ENCODE peak calls at places on chromosomes 5 and 9, in four cellular contexts. J is colonic mucosa, G is heart right ventricle, U is psoas muscle. R is an unnamed sample.
A peak's percentile ranks its signal among the peaks of the same experiment; 100 is the strongest.

GRCh38 chr5:134145779-134146581 is 30.8 kb downstream of the SKP1 start:
- DNase-seq in G (peak; percentile 73), J (peak; percentile 84), U (peak; percentile 90), R (no peak)

GRCh38 chr9:33867747-33868429 is 50.9 kb downstream of the UBE2R2 start:
- DNase-seq in U (peak; percentile 76), J (peak; percentile 35), G (peak; percentile 51), R (peak; percentile 71)

GRCh38 chr5:93325946-93326345 is 255.1 kb downstream of the NR2F1-AS1 start:
- DNase-seq in G (no peak), U (no peak), J (no peak), R (no peak)

GRCh38 chr5:148808864-148809642 is 17.4 kb upstream of the ADRB2 start:
- DNase-seq in G (no peak), U (peak; percentile 45), J (no peak), R (no peak)

GRCh38 chr5:150111121-150111520 is 24.8 kb upstream of the CSF1R start:
- DNase-seq in J (no peak), U (no peak), G (no peak), R (no peak)

GRCh38 chr5:75054110-75054930 is 2.0 kb upstream of the GCNT4 start:
- DNase-seq in J (peak; percentile 36), U (peak; percentile 62), G (peak; percentile 13), R (no peak)

GRCh38 chr5:59036274-59036961 is 453.5 kb downstream of the RAB3C start:
- DNase-seq in U (peak; percentile 52), J (peak; percentile 36), G (no peak), R (peak; percentile 69)

GRCh38 chr5:173053041-173053440 is 3.1 kb upstream of the CREBRF start:
- DNase-seq in J (no peak), G (no peak), U (no peak), R (no peak)

GRCh38 chr9:29514862-29515261 is 1941.6 kb upstream of the C9orf72 start:
- DNase-seq in J (no peak), G (no peak), U (no peak), R (no peak)

GRCh38 chr5:45437746-45438145 is 258.4 kb downstream of the HCN1 start:
- DNase-seq in J (no peak), G (no peak), U (no peak), R (no peak)

GRCh38 chr9:33510264-33511183 is 13.5 kb upstream of the ANKRD18B start:
- DNase-seq in J (peak; percentile 45), U (peak; percentile 77), G (peak; percentile 72), R (no peak)

GRCh38 chr9:86285247-86285646 is 2.9 kb upstream of the ISCA1 start:
- DNase-seq in J (no peak), U (no peak), G (no peak), R (no peak)

GRCh38 chr9:135992486-135993408 is 31.6 kb upstream of the UBAC1 start:
- DNase-seq in U (peak; percentile 90), G (peak; percentile 85), J (peak; percentile 77), R (no peak)

GRCh38 chr9:83065233-83065632 is 2.3 kb upstream of the RASEF start:
- DNase-seq in J (no peak), G (no peak), U (no peak), R (no peak)

GRCh38 chr9:136364942-136365774 is 1.6 kb upstream of the DNLZ start:
- DNase-seq in U (no peak), G (no peak), J (no peak), R (no peak)

GRCh38 chr5:148482697-148483462 is 99.1 kb downstream of the FBXO38 start:
- DNase-seq in U (peak; percentile 61), J (peak; percentile 34), G (peak; percentile 36), R (no peak)

GRCh38 chr5:181098642-181099452 is 32.1 kb downstream of the OR2V1 start:
- DNase-seq in G (no peak), J (no peak), U (no peak), R (no peak)

GRCh38 chr5:172417983-172418630 is 36.2 kb downstream of the SH3PXD2B start:
- DNase-seq in J (peak; percentile 76), U (peak; percentile 93), G (peak; percentile 84), R (peak; percentile 79)

GRCh38 chr5:120017523-120017922 is 388.2 kb downstream of the FAM170A start:
- DNase-seq in U (no peak), G (no peak), J (no peak), R (no peak)

GRCh38 chr9:94802795-94803194 is 76.3 kb downstream of the AOPEP start:
- DNase-seq in U (no peak), G (no peak), J (no peak), R (no peak)

GRCh38 chr5:126481243-126481642 is 58.0 kb downstream of the GRAMD2B start:
- DNase-seq in G (no peak), J (no peak), U (no peak), R (no peak)

GRCh38 chr5:42944989-42945388 is 95.1 kb downstream of the ANXA2R start:
- DNase-seq in J (no peak), G (no peak), U (no peak), R (no peak)

GRCh38 chr5:163916376-163916775 is 411.0 kb downstream of the MAT2B start:
- DNase-seq in J (peak; percentile 18), G (no peak), U (no peak), R (no peak)

GRCh38 chr9:7907636-7908195 is 108.1 kb upstream of the DMAC1 start:
- DNase-seq in U (no peak), G (no peak), J (no peak), R (no peak)

GRCh38 chr9:136544549-136545064 is 1.2 kb downstream of the NOTCH1 start:
- DNase-seq in J (peak; percentile 87), G (peak; percentile 79), U (peak; percentile 78), R (no peak)

DNA sequence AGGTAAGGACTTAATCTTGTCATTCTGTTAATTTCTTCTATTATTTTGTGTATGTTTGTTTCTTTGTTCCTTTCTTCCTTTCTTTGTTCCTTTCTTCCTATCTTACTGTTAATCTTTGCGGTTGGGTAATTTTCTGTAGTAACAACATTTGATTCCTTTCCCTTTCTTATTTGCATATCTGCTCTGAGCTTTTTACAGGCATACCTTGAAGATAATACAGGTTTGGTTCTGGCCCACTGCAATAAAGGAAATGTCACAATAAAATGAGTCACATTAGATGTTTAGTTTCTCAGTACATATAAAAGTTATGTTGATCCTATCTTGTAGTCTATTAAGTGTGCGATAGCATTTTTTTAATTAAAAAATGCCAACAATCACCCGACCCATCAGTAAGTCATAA is 440.7 kb downstream of the NFIB start:
- DNase-seq in G (no peak), J (no peak), U (no peak), R (no peak)
- H3K4me3 ChIP-seq in G (no peak overlapping the region), J (no peak overlapping the region), U (no peak overlapping the region), R (no peak overlapping the region)

GRCh38 chr5:77957-78804 is 13.8 kb upstream of the PLEKHG4B start:
- DNase-seq in U (no peak), G (peak; percentile 46), J (no peak), R (no peak)

GRCh38 chr5:79263-79662 is 12.7 kb upstream of the PLEKHG4B start:
- DNase-seq in U (no peak), J (no peak), G (no peak), R (no peak)

GRCh38 chr5:77546-77945 is 14.4 kb upstream of the PLEKHG4B start:
- DNase-seq in G (no peak), U (no peak), J (no peak), R (no peak)

GRCh38 chr5:79821-80220 is 12.1 kb upstream of the PLEKHG4B start:
- DNase-seq in J (no peak), G (no peak), U (no peak), R (no peak)

DNA sequence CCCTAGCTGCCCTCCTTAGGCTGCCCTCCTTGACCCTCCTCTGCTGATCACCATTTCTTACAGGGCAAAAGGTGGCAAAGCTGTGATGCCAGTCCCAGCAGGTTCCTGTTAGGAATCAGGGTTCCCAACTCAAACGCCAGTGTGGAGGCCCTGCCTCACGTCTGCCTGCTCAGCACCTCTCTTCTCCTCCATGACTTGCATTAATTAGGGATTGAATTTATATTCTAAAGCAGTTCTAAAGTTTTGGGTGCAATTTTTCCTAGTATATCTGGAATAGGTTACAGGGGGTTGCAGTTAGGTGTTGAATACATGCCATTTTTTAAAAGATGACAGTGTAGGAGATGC is 13.2 kb upstream of the PLEKHG4B start:
- DNase-seq in U (no peak), G (no peak), J (no peak), R (no peak)
- H3K4me1 ChIP-seq in U (no peaks in the 10 kb centered on the region), G (no peaks in the 10 kb centered on the region), J (no peaks in the 10 kb centered on the region), R (no peaks in the 10 kb centered on the region)

GRCh38 chr5:40683351-40683750 is 3.6 kb downstream of the PTGER4 start:
- DNase-seq in J (no peak), G (no peak), U (no peak), R (no peak)
- H3K4me3 ChIP-seq in J (peak overlapping the region; percentile 63), G (peak overlapping the region; percentile 77), U (peak overlapping the region; percentile 76), R (peak overlapping the region; percentile 77)

GRCh38 chr9:131404581-131404980 is 10.7 kb downstream of the PRRC2B start:
- DNase-seq in J (no peak), G (no peak), U (no peak), R (no peak)
- H3K4me1 ChIP-seq in J (peaks cover 46% of the 10 kb centered on the region), G (peaks cover 93% of the 10 kb centered on the region), U (peaks cover 100% of the 10 kb centered on the region), R (peaks cover 96% of the 10 kb centered on the region)

DNA sequence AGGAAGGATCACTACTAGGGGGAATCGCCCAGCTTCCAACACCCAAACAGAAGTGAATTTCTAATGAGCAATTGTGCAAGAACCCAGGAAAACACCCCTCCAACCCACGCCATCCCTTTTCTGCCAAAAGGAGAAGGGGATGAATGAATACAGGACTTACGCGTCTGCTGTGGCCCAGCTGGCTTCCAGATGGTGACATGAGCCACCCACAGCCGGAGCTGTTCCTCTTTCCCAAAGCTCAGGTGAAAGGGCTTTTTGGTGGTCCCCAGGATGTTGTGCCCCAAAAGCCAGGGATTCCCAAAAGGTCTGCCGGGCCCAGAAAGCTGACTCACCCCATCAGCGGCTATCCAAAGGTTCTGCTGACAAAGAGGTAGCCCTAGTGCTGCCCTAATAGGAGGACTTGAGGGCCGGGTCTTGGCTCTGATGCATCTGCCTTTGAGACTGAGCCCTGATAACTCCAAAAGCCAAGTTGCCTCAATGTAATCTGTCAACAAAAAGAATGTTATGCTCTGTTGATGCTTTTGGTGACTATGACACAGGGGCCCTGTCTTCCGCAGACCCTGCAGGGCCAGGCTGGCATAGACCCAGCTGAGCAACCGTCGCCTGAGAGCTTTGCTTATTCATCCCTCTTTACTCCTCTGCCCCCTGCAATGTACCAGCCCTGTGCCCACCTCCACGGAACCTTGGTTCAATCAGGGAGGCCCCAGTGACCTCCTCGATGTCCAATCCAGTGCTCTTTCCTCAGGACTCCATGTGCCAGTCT is 14.5 kb downstream of the GSN start:
- DNase-seq in J (peak; percentile 31), U (peak; percentile 79), G (no peak), R (peak; percentile 91)
- H3K4me3 ChIP-seq in J (no peak overlapping the region), U (no peak overlapping the region), G (no peak overlapping the region), R (no peak overlapping the region)

DNA sequence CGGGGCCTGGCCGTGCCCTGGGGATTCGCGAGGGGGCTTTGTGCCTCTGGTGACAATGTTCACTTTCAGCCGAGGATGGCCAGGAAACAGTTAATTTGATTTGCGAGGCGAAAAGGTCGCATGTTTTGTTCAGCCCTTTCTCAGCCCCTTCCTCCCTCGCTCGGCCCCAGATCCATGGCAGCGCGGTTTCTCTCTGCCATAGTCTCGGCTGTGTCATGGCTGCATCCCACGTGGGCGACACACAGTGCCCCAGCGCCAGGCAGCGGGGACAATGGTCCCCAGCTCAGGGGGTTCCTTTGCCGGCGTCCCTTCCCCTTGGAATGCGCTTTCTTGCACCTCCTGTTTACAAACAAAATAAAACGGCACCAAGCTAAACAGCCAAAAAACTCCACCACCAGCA is 370.3 kb upstream of the IRX2 start:
- DNase-seq in U (no peak), J (no peak), G (no peak), R (no peak)
- H3K4me1 ChIP-seq in U (no peaks in the 10 kb centered on the region), J (no peaks in the 10 kb centered on the region), G (no peaks in the 10 kb centered on the region), R (no peaks in the 10 kb centered on the region)